ENCODE peak calls at places on chromosomes 16 and 17, in six cellular contexts. N is stimulated activated CD8-positive, alpha-beta memory T cell treated with anti-CD3 and anti-CD28 coated beads, Interleukin-12 subunit alpha, Interleukin-12 subunit beta, amount 100 ng/mL, for 1 hour; Q is amygdala; R is nephron progenitor cell; I is NCI-H345; K is EL. B is an unnamed sample.
A peak's percentile ranks its signal among the peaks of the same experiment; 100 is the strongest.

GRCh38 chr17:49527927-49528651 is 33.0 kb downstream of the NGFR start:
- DNase-seq in N (no peak), Q (no peak), R (no peak), K (no peak), I (no peak), B (no peak)

GRCh38 chr16:4987580-4988374 is 29.6 kb downstream of the SEC14L5 start:
- DNase-seq in I (no peak), Q (no peak), N (no peak), K (no peak), R (peak; percentile 45), B (no peak)

GRCh38 chr17:81735181-81736102 is 23.4 kb downstream of the SLC25A10 start:
- DNase-seq in Q (no peak), I (peak; percentile 82), R (no peak), N (no peak), K (peak; percentile 56), B (no peak)

GRCh38 chr16:19767497-19767896 is 49.4 kb downstream of the IQCK start:
- DNase-seq in K (no peak), I (no peak), Q (no peak), N (no peak), R (no peak), B (no peak)

GRCh38 chr17:82300707-82301270 is 16.6 kb downstream of the CD7 start:
- DNase-seq in R (peak; percentile 71), Q (no peak), I (peak; percentile 55), K (peak; percentile 57), N (no peak), B (no peak)

GRCh38 chr16:15765880-15766279 is 90.9 kb downstream of the MYH11 start:
- DNase-seq in I (peak; percentile 61), K (peak; percentile 34), Q (peak; percentile 7), N (peak; percentile 1), R (peak; percentile 53), B (no peak)

GRCh38 chr17:77540531-77540930 is 399.8 kb downstream of the SEC14L1 start:
- DNase-seq in I (no peak), N (no peak), R (no peak), K (no peak), Q (no peak), B (no peak)

GRCh38 chr16:24758373-24758772 is 28.9 kb downstream of the TNRC6A start:
- DNase-seq in Q (no peak), N (no peak), I (no peak), K (peak; percentile 51), R (no peak), B (no peak)

GRCh38 chr17:72516772-72517399 is 396.1 kb downstream of the SOX9 start:
- DNase-seq in K (no peak), I (no peak), R (peak; percentile 25), Q (no peak), N (no peak), B (no peak)

GRCh38 chr16:23557779-23558330 is 328 bp downstream of the UBFD1 start:
- DNase-seq in K (peak; percentile 25), Q (no peak), I (no peak), R (peak; percentile 63), N (no peak), B (peak; percentile 19)

GRCh38 chr16:87143661-87144121 is 173.5 kb downstream of the C16orf95 start:
- DNase-seq in Q (no peak), R (no peak), K (no peak), I (no peak), N (no peak), B (no peak)

GRCh38 chr17:82315703-82316358 is 1.6 kb downstream of the CD7 start:
- DNase-seq in R (peak; percentile 59), I (no peak), Q (no peak), K (no peak), N (no peak), B (no peak)

GRCh38 chr17:60600490-60601431 is 768 bp downstream of the PPM1D start:
- DNase-seq in I (peak; percentile 76), K (peak; percentile 88), N (peak; percentile 25), Q (peak; percentile 53), R (peak; percentile 72), B (peak; percentile 43)

GRCh38 chr17:7237761-7238417 is 1.4 kb downstream of the PHF23 start:
- DNase-seq in N (peak; percentile 76), I (peak; percentile 57), R (peak; percentile 85), Q (no peak), K (peak; percentile 76), B (peak; percentile 60)

GRCh38 chr16:6643083-6643686 is 689.5 kb upstream of the RBFOX1 start:
- DNase-seq in Q (peak; percentile 70), N (peak; percentile 20), I (peak; percentile 38), R (peak; percentile 71), K (peak; percentile 41), B (peak; percentile 3)

GRCh38 chr16:57284206-57284951 is at the start of gene PLLP:
- DNase-seq in I (peak; percentile 47), K (peak; percentile 49), Q (no peak), N (no peak), R (peak; percentile 72), B (no peak)

GRCh38 chr17:44971776-44972483 is 3.8 kb upstream of the C1QL1 start:
- DNase-seq in R (no peak), I (no peak), Q (no peak), K (peak; percentile 77), N (no peak), B (no peak)

GRCh38 chr16:11107781-11108465 is 148.1 kb downstream of the SOCS1 start:
- DNase-seq in Q (no peak), K (peak; percentile 90), I (no peak), N (no peak), R (no peak), B (no peak)

GRCh38 chr17:81015135-81015534 is 19.8 kb upstream of the BAIAP2 start:
- DNase-seq in K (no peak), I (no peak), R (no peak), Q (no peak), N (no peak), B (no peak)

GRCh38 chr17:15909481-15909991 is 35.4 kb upstream of the ADORA2B start:
- DNase-seq in I (no peak), R (no peak), N (no peak), Q (no peak), K (peak; percentile 18), B (no peak)

GRCh38 chr17:3772764-3773163 is 28.2 kb downstream of the ITGAE start:
- DNase-seq in I (no peak), N (no peak), K (no peak), Q (no peak), R (no peak), B (no peak)

GRCh38 chr17:75864448-75864871 is 9.3 kb upstream of the WBP2 start:
- DNase-seq in Q (no peak), N (no peak), I (peak; percentile 29), R (no peak), K (peak; percentile 41), B (no peak)

GRCh38 chr16:88857728-88858339 is 907 bp downstream of the TRAPPC2L start:
- DNase-seq in I (peak; percentile 27), R (peak; percentile 75), N (peak; percentile 60), Q (peak; percentile 40), K (peak; percentile 69), B (peak; percentile 32)

GRCh38 chr17:77092025-77092424 is 48.7 kb upstream of the SEC14L1 start:
- DNase-seq in Q (no peak), N (no peak), K (no peak), I (no peak), R (no peak), B (no peak)

GRCh38 chr17:48215583-48216139 is 108.1 kb downstream of the SNX11 start:
- DNase-seq in K (peak; percentile 62), Q (no peak), I (peak; percentile 79), R (peak; percentile 55), N (no peak), B (no peak)

GRCh38 chr16:82248677-82249076 is 78.7 kb upstream of the MPHOSPH6 start:
- DNase-seq in K (no peak), Q (no peak), N (no peak), I (no peak), R (no peak), B (no peak)

GRCh38 chr17:39186481-39187002 is 10.9 kb downstream of the CACNB1 start:
- DNase-seq in Q (no peak), R (no peak), K (no peak), N (no peak), I (no peak), B (no peak)

GRCh38 chr16:49261930-49262329 is 19.7 kb downstream of the CBLN1 start:
- DNase-seq in R (no peak), I (no peak), K (no peak), N (no peak), Q (no peak), B (no peak)

GRCh38 chr17:45021607-45022287 is 29.7 kb downstream of the DCAKD start:
- DNase-seq in Q (no peak), I (peak; percentile 59), R (peak; percentile 80), K (peak; percentile 55), N (peak; percentile 48), B (no peak)

GRCh38 chr17:177155-177554 is 4.3 kb downstream of the DOC2B start:
- DNase-seq in Q (no peak), K (no peak), N (no peak), R (no peak), I (no peak), B (no peak)

GRCh38 chr16:8623634-8624033 is 2.1 kb downstream of the METTL22 start:
- DNase-seq in N (no peak), R (no peak), Q (no peak), I (no peak), K (peak; percentile 34), B (no peak)

GRCh38 chr17:71682174-71682494 is 438.7 kb upstream of the SOX9 start:
- DNase-seq in K (no peak), N (no peak), I (no peak), Q (no peak), R (no peak), B (no peak)

GRCh38 chr17:35890774-35891155 is 10.6 kb upstream of the CCL5 start:
- DNase-seq in N (no peak), R (no peak), Q (no peak), I (peak; percentile 85), K (no peak), B (peak; percentile 94)

GRCh38 chr17:70604854-70605253 is 435.5 kb downstream of the KCNJ2 start:
- DNase-seq in Q (no peak), K (no peak), R (no peak), I (no peak), N (no peak), B (no peak)

GRCh38 chr16:65523258-65523950 is 401.5 kb upstream of the CDH11 start:
- DNase-seq in I (peak; percentile 10), N (no peak), K (no peak), R (no peak), Q (no peak), B (no peak)

GRCh38 chr17:12078791-12079190 is 58.1 kb downstream of the MAP2K4 start:
- DNase-seq in R (no peak), K (peak; percentile 84), I (no peak), N (no peak), Q (no peak), B (no peak)

B was measured in NK-92 treated with Interleukin-12 subunit alpha and Interleukin-12 subunit beta, amount 100 ng/mL, for 24 hours.